ENCODE peak calls at places on chromosomes 2 and 18, in ten cellular contexts. M, K, H, N, R, G, B, U, S and X are unnamed samples.

GRCh38 chr2:193294371-193294770 is 1099.6 kb upstream of the TMEFF2 start:
- DNase-seq in K (no peak), U (no peak), N (no peak), M (no peak), H (no peak), S (no peak), G (no peak), R (no peak), B (no peak), X (no peak)

GRCh38 chr2:106159867-106160785 is 34.0 kb downstream of the UXS1 start:
- DNase-seq in M (peak), H (no peak), B (no peak), K (no peak), S (no peak), R (no peak), N (no peak), U (no peak), G (no peak), X (no peak)

GRCh38 chr2:199100326-199101110 is 357.2 kb downstream of the SATB2 start:
- DNase-seq in H (no peak), N (no peak), M (no peak), S (no peak), B (no peak), U (no peak), G (peak), R (no peak), K (no peak), X (no peak)

GRCh38 chr2:216761119-216761518 is 65.8 kb upstream of the IGFBP5 start:
- DNase-seq in S (no peak), H (no peak), M (no peak), G (no peak), U (no peak), R (no peak), K (no peak), N (no peak), B (no peak), X (no peak)

GRCh38 chr2:38095996-38096861 is 20.3 kb upstream of the CYP1B1 start:
- DNase-seq in R (peak), U (no peak), B (peak), N (peak), K (peak), S (no peak), G (peak), M (no peak), H (no peak), X (no peak)

GRCh38 chr2:232974431-232974830 is 38.6 kb downstream of the NGEF start:
- DNase-seq in M (no peak), B (no peak), G (no peak), N (no peak), K (no peak), H (no peak), R (no peak), U (no peak), S (no peak), X (no peak)

GRCh38 chr2:226970362-226970761 is 134.5 kb downstream of the RHBDD1 start:
- DNase-seq in H (no peak), U (no peak), S (no peak), M (no peak), B (no peak), N (no peak), K (no peak), G (no peak), R (no peak), X (no peak)

GRCh38 chr2:70842401-70842800 is 6.8 kb upstream of the CD207 start:
- DNase-seq in B (no peak), N (no peak), U (no peak), M (no peak), H (no peak), R (no peak), S (no peak), K (no peak), G (no peak), X (no peak)

GRCh38 chr2:29810956-29811355 is 110.4 kb downstream of the ALK start:
- DNase-seq in B (no peak), H (no peak), G (no peak), R (peak), N (no peak), K (no peak), S (no peak), M (no peak), U (no peak), X (no peak)

GRCh38 chr2:191686079-191686478 is 8.1 kb downstream of the NABP1 start:
- DNase-seq in K (no peak), N (no peak), U (no peak), G (no peak), M (no peak), S (no peak), B (no peak), H (no peak), R (no peak), X (no peak)

GRCh38 chr2:36352024-36352398 is 3.6 kb upstream of the CRIM1 start:
- DNase-seq in R (no peak), N (no peak), B (no peak), S (peak), M (no peak), K (no peak), G (peak), U (no peak), H (peak), X (peak)

GRCh38 chr2:61889212-61889956 is 928 bp upstream of the CCT4 start:
- DNase-seq in M (no peak), H (no peak), K (no peak), S (peak), G (no peak), N (no peak), B (peak), R (no peak), U (peak), X (no peak)

GRCh38 chr2:47265751-47266231 is 110.7 kb upstream of the STPG4 start:
- DNase-seq in H (peak), N (no peak), G (no peak), B (no peak), M (no peak), K (no peak), U (peak), S (no peak), R (no peak), X (peak)

GRCh38 chr18:74520096-74520833 is 14.0 kb upstream of the CNDP1 start:
- DNase-seq in S (no peak), B (no peak), H (no peak), G (no peak), U (peak), K (no peak), M (no peak), R (no peak), N (no peak), X (no peak)

GRCh38 chr18:11308499-11308898 is 159.1 kb upstream of the PIEZO2 start:
- DNase-seq in U (no peak), K (no peak), G (peak), H (no peak), M (no peak), R (no peak), N (no peak), B (no peak), S (peak), X (no peak)

GRCh38 chr18:11307716-11308115 is 158.3 kb upstream of the PIEZO2 start:
- DNase-seq in S (no peak), M (no peak), N (no peak), U (no peak), G (no peak), K (no peak), R (no peak), H (no peak), B (no peak), X (no peak)

GRCh38 chr18:11309172-11309571 is 159.8 kb upstream of the PIEZO2 start:
- DNase-seq in S (no peak), H (no peak), R (no peak), U (no peak), K (no peak), N (no peak), M (no peak), B (no peak), G (peak), X (peak)

GRCh38 chr18:11305507-11305906 is 156.1 kb upstream of the PIEZO2 start:
- DNase-seq in R (no peak), H (no peak), S (no peak), K (no peak), N (no peak), G (no peak), M (no peak), B (no peak), U (no peak), X (no peak)

DNA sequence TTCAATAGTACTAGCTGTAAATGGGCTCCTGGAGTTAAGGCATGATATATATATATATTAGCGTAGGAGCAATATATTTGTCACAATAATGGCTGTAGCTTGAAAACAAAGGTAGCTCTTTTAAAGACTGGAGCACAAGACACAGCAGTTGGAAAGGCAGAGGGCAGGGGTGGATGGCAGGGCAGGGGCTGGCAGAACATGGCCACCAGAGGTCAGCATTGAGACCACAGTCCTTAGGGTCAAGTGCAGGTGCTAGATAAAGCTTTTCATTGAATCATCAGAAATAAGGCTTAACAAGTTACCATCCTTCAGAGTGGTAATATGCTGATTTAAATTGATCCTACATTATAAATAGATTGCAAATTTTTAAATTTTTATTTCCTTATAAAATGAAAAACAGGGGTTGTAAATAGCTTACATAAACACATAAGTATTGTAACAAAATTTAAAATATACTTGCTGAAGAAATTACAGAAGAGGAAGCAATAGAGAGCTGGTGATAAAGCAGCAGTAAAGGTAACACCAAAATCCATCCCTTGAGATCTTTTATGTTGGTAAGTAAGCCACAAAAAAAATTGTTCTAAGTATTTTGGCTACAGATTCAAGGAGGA is 161.2 kb upstream of the PIEZO2 start:
- DNase-seq in U (no peak), K (peak), S (peak), M (no peak), R (peak), B (peak), N (peak), H (peak), G (peak), X (peak)
- TF ChIP-seq CTCF in U (no peak), K (peak), S (peak), M (peak), R (peak), B (peak), N (peak), H (peak), G (peak), X (peak)

GRCh38 chr18:44691148-44691925 is 10.6 kb downstream of the SETBP1 start:
- DNase-seq in R (no peak), S (no peak), N (no peak), U (no peak), G (no peak), K (no peak), M (no peak), B (no peak), H (no peak), X (no peak)

GRCh38 chr18:44686156-44686555 is 5.5 kb downstream of the SETBP1 start:
- DNase-seq in R (no peak), S (no peak), H (no peak), K (no peak), B (no peak), U (no peak), G (no peak), M (no peak), N (no peak), X (no peak)

GRCh38 chr18:44693030-44693784 is 12.5 kb downstream of the SETBP1 start:
- DNase-seq in R (no peak), G (peak), H (no peak), N (no peak), M (no peak), S (no peak), U (no peak), K (peak), B (no peak), X (no peak)

GRCh38 chr18:44687421-44687820 is 6.7 kb downstream of the SETBP1 start:
- DNase-seq in M (no peak), S (no peak), G (peak), B (no peak), N (no peak), U (no peak), K (no peak), R (no peak), H (peak), X (no peak)

GRCh38 chr18:44689736-44690135 is 9.0 kb downstream of the SETBP1 start:
- DNase-seq in B (no peak), N (no peak), S (no peak), R (no peak), U (no peak), H (no peak), K (no peak), M (no peak), G (no peak), X (no peak)
- TF ChIP-seq CTCF in B (no peak), N (no peak), S (no peak), R (no peak), U (no peak), H (no peak), K (no peak), M (no peak), G (no peak), X (no peak)

GRCh38 chr2:206766057-206766930 is 888 bp downstream of the FASTKD2 start:
- DNase-seq in M (no peak), H (no peak), B (no peak), S (no peak), U (no peak), K (no peak), N (no peak), G (no peak), R (no peak), X (no peak)

GRCh38 chr2:206765242-206766056 is at the start of the genes FASTKD2 and MDH1B:
- DNase-seq in K (peak), R (peak), M (peak), H (peak), G (peak), S (peak), N (peak), U (peak), B (peak), X (peak)

DNA sequence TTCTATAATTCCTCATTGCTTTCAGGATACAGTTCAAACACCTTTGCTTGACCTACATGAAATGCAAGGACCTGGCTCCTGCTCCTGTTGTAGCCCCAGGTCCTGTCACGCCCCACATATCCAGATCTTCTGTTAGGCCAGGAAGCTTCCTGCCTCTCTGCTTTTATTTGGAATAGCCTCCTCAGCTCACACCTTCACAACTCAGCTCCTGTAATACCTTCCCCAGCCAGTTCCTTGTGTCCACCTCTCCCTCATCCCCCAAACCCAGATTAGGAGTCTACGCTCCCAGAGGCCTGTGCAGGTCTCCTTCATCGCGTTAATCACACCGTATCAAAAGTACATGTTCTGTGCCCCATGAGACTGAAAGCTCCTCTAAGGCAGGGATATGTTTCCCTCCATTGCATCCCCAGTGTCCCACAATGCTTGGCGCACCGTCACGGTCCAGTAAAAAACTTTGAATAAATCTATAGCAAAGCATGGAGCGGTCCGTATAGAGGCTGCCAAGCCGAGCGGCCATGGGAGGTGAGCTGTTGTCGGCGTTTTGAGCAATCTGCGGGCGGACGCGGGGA is 371 bp downstream of the MDH1B start:
- DNase-seq in R (no peak), M (no peak), U (no peak), H (no peak), K (no peak), G (no peak), N (no peak), S (no peak), B (no peak), X (no peak)
- TF ChIP-seq CTCF in R (no peak), M (no peak), U (no peak), H (no peak), K (no peak), G (no peak), N (no peak), S (no peak), B (no peak), X (no peak)

DNA sequence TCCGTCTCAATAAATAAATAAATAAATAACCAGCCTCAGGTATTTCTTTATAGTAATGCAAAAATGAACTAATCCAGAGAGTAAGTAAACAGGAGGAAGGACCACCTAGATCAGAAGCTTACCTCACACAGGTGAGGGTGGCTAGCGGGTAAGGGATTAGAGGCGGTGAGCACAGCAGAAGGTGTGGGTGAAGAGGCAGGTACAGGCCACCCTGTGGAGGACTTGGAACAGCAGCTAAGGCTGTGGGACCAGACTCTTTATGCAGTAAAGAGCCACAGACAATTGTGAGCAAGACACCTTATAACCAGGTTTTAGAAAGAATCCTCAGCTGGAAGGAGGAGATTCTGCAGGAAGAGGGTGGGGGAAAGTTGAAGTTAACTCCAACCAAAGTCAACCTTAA is 34.2 kb upstream of the TTR start:
- DNase-seq in B (no peak), M (no peak), U (no peak), G (no peak), H (no peak), N (no peak), K (no peak), S (no peak), R (no peak), X (no peak)
- TF ChIP-seq CTCF in B (no peak), M (no peak), U (no peak), G (no peak), H (no peak), N (peak), K (no peak), S (no peak), R (no peak), X (no peak)

DNA sequence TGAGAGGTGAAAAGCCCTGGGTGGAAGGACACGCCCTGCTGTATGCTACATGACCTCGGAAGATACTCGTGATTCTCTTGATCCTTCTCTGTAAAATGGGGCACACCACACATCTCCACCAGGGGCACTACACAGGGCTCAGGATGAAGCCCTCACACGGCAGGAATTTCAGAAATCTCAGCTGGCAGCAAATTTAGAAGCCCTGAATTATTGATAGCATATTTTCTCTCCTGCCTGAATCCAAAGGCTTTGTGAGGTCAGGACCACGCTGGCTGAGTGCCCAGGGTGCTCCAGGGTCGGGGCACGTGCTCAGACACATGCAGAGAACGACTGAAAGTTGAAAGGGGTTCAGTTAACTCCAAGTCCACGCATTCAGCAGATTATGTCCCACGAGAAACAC is 42.1 kb upstream of the GALR1 start:
- DNase-seq in U (peak), S (peak), N (no peak), R (no peak), M (no peak), H (peak), G (peak), K (peak), B (peak), X (no peak)
- TF ChIP-seq CTCF in U (peak), S (peak), N (peak), R (peak), M (peak), H (peak), G (peak), K (peak), B (peak), X (peak)

GRCh38 chr18:44973282-44973681 is 292.6 kb downstream of the SETBP1 start:
- DNase-seq in M (no peak), R (no peak), B (no peak), H (no peak), N (no peak), U (no peak), K (no peak), S (no peak), G (peak), X (no peak)
- TF ChIP-seq CTCF in M (no peak), R (peak), B (peak), H (no peak), N (no peak), U (no peak), K (no peak), S (no peak), G (peak), X (no peak)

DNA sequence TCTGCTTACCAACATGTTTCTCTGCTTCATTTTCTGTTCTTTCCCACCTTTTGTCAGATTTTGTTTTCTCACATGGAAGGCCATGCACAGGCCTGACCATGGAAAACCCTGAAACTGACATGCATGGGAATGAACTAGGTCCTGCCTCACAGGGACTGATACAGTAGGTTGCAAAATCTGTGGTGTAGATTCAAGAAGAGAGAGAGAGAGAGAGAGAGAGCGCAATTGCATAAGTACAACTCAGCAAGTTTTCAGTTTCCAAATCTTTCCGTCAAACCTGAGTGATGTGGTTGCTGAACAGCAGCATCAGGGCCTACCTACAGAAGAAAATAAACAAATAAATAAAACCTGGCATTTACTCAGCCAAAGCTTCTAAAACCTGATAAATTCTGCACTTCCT is 87.5 kb upstream of the RNF152 start:
- DNase-seq in U (no peak), B (no peak), N (no peak), R (no peak), M (no peak), S (no peak), K (no peak), G (peak), H (no peak), X (no peak)
- TF ChIP-seq CTCF in U (no peak), B (no peak), N (no peak), R (no peak), M (no peak), S (no peak), K (no peak), G (no peak), H (no peak), X (no peak)